ENCODE peak calls at places on chromosomes 6 and 20, in six cellular contexts. U is uterus, S is neural crest cell, M is lower lobe of right lung, V is epithelial cell of esophagus, B is cardiac fibroblast. Y is an unnamed sample.

GRCh38 chr6:138618168-138618567 is 118.9 kb upstream of the NHSL1 start:
- DNase-seq in B (no peak), S (no peak), M (no peak), V (peak; percentile 14), U (no peak), Y (no peak)

GRCh38 chr20:39429716-39430115 is 467.6 kb downstream of the DHX35 start:
- DNase-seq in U (no peak), S (no peak), M (no peak), B (no peak), V (peak; percentile 1), Y (peak; percentile 4)

GRCh38 chr6:43838276-43839036 is 68.4 kb downstream of the VEGFA start:
- DNase-seq in S (no peak), U (no peak), V (peak; percentile 38), M (peak; percentile 67), B (peak; percentile 80), Y (peak; percentile 23)

GRCh38 chr6:42449917-42450313 is 1.8 kb downstream of the TRERF1 start:
- DNase-seq in B (no peak), S (no peak), M (no peak), V (peak; percentile 14), U (no peak), Y (no peak)

GRCh38 chr6:46961248-46961647 is 39.5 kb upstream of the ADGRF5 start:
- DNase-seq in S (no peak), B (no peak), U (no peak), V (no peak), M (no peak), Y (no peak)

GRCh38 chr6:71513036-71513435 is 224.4 kb downstream of the OGFRL1 start:
- DNase-seq in V (no peak), U (no peak), M (no peak), S (no peak), B (no peak), Y (no peak)

GRCh38 chr6:131629656-131630055 is 1.6 kb upstream of the MED23 start:
- DNase-seq in M (no peak), U (no peak), V (no peak), B (peak; percentile 16), S (no peak), Y (no peak)

GRCh38 chr6:161100072-161100471 is 108.5 kb downstream of the MAP3K4 start:
- DNase-seq in B (no peak), U (no peak), M (no peak), S (no peak), V (no peak), Y (no peak)

GRCh38 chr20:57470666-57471495 is 54.1 kb downstream of the CTCFL start:
- DNase-seq in B (no peak), M (no peak), S (no peak), U (no peak), V (no peak), Y (no peak)

GRCh38 chr6:3230275-3231212 is 3.1 kb upstream of the TUBB2B start:
- DNase-seq in M (no peak), V (no peak), S (peak; percentile 63), B (peak; percentile 23), U (no peak), Y (peak; percentile 46)

GRCh38 chr6:9502991-9503761 is 911.7 kb downstream of the TFAP2A start:
- DNase-seq in M (no peak), S (no peak), V (peak; percentile 93), B (peak; percentile 90), U (no peak), Y (no peak)

GRCh38 chr20:36208257-36208656 is 28.0 kb upstream of the AAR2 start:
- DNase-seq in M (no peak), U (no peak), V (no peak), B (no peak), S (no peak), Y (no peak)

GRCh38 chr20:36213362-36213761 is 22.9 kb upstream of the AAR2 start:
- DNase-seq in V (no peak), M (no peak), U (no peak), S (no peak), B (no peak), Y (no peak)

GRCh38 chr20:36207602-36208001 is 28.7 kb upstream of the AAR2 start:
- DNase-seq in V (no peak), B (no peak), M (no peak), S (no peak), U (no peak), Y (no peak)

GRCh38 chr20:36209921-36210320 is 26.4 kb upstream of the AAR2 start:
- DNase-seq in S (no peak), V (no peak), U (no peak), M (no peak), B (no peak), Y (no peak)

GRCh38 chr20:36210561-36210960 is 25.7 kb upstream of the AAR2 start:
- DNase-seq in M (no peak), S (no peak), B (no peak), V (peak; percentile 29), U (no peak), Y (no peak)
- TF ChIP-seq CTCF in M (no peak), S (no peak), B (no peak), V (peak; percentile 40), U (no peak), Y (no peak)

GRCh38 chr6:146381486-146381885 is 162.1 kb upstream of the RAB32 start:
- DNase-seq in B (peak; percentile 3), M (no peak), U (no peak), V (no peak), S (no peak), Y (no peak)
- TF ChIP-seq CTCF in B (peak; percentile 9), M (no peak), U (no peak), V (peak; percentile 22), S (peak; percentile 19), Y (peak; percentile 40)

GRCh38 chr20:9354579-9354978 is 159.8 kb upstream of the LAMP5 start:
- DNase-seq in M (no peak), B (no peak), U (no peak), V (no peak), S (no peak), Y (no peak)

GRCh38 chr20:9349256-9349655 is 165.1 kb upstream of the LAMP5 start:
- DNase-seq in M (no peak), S (no peak), B (no peak), V (no peak), U (no peak), Y (no peak)

GRCh38 chr20:9352740-9353139 is 161.7 kb upstream of the LAMP5 start:
- DNase-seq in S (no peak), V (no peak), B (no peak), M (no peak), U (no peak), Y (no peak)

GRCh38 chr20:9353916-9354276 is 160.5 kb upstream of the LAMP5 start:
- DNase-seq in M (no peak), B (peak; percentile 68), U (no peak), S (no peak), V (peak; percentile 5), Y (no peak)

DNA sequence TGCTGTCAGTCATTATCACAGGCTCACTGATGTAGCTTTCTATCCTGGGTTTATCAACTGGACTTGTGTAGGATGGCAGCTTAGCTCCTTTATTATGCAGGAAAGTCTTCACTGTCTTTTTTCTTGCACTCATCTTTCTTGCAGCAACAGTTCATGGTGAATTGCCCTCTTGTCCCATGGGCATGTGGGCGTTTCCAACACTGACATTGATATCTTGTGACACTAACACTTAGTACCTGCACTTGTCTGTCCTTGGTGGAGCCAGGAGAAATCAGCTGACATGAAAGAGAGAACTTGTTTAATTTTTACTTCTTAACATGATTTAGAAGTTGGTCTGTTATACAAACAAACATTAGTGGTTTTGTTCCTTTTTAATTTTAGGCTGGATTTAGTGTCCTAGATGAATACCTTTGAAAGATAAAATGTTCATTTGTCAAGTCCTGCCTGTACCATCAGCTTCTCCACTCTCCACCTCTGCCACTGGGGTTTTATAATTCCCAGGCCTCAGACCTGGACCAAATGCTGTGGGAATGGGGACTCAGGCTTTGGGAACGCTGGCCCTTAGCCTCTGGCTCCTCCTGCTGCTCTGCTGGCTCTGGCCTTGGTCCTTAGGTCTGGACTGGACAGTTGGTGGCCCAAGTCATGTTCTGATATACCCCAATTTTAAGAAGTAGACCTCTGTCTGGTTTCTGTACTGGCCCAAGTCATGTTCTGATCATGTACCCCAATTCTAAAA is 161.0 kb upstream of the LAMP5 start:
- DNase-seq in V (no peak), M (no peak), S (no peak), U (no peak), B (no peak), Y (no peak)
- TF ChIP-seq CTCF in V (no peak), M (no peak), S (no peak), U (no peak), B (peak; percentile 3), Y (no peak)

DNA sequence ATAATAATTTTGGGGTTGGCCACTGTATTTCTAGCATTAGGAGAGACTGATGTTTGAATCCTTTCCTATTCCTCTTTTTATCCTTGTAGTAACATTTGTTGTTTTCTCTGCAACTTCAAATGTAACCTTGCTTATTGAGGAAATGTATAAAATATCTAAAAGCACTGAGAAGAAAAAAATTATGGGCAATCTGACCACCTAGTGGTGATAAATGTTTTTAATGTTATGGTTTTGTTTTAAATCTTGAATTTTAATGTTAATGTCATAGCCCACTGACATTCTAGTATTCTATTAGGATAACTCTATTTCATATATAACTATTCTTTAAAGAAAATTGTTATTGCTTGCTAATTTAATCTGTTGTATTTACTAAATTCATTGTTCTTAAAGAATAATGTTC is 134.4 kb downstream of the FARS2 start:
- DNase-seq in S (no peak), U (no peak), M (no peak), B (no peak), V (no peak), Y (no peak)
- TF ChIP-seq CTCF in S (peak; percentile 28), U (no peak), M (no peak), B (no peak), V (no peak), Y (peak; percentile 29)

GRCh38 chr6:114740547-114740946 is 397.7 kb upstream of the HS3ST5 start:
- DNase-seq in S (no peak), U (no peak), B (no peak), M (no peak), V (no peak), Y (no peak)

GRCh38 chr6:114739656-114740055 is 396.8 kb upstream of the HS3ST5 start:
- DNase-seq in U (no peak), S (no peak), V (peak; percentile 32), B (no peak), M (no peak), Y (no peak)

GRCh38 chr6:114733596-114733995 is 390.8 kb upstream of the HS3ST5 start:
- DNase-seq in M (no peak), V (peak; percentile 2), U (no peak), S (no peak), B (no peak), Y (no peak)

GRCh38 chr6:114735118-114735730 is 392.4 kb upstream of the HS3ST5 start:
- DNase-seq in U (no peak), V (no peak), B (no peak), M (no peak), S (no peak), Y (no peak)
- TF ChIP-seq CTCF in U (no peak), V (no peak), B (no peak), M (no peak), S (peak; percentile 22), Y (no peak)

Y was measured in endothelial cell.